ENCODE peak calls at places on chromosomes 6 and 20, in ten cellular contexts. E is uterus, C is breast epithelium, Q is pancreas, T is PC-3, V is spleen, I is A549, M is fibroblast of lung, W is body of pancreas, Y is IMR-90. G is an unnamed sample.
A peak's percentile ranks its signal among the peaks of the same experiment; 100 is the strongest.

GRCh38 chr20:38612921-38613320 is 11.3 kb downstream of the ARHGAP40 start:
- DNase-seq in W (no peak), T (no peak), Q (no peak), Y (no peak), I (no peak), M (no peak), C (no peak), V (no peak), E (no peak), G (no peak)

GRCh38 chr6:22717906-22718305 is 148.5 kb downstream of the HDGFL1 start:
- DNase-seq in Q (peak; percentile 47), C (no peak), W (peak; percentile 27), I (no peak), Y (no peak), E (peak; percentile 57), M (no peak), V (no peak), T (peak; percentile 22), G (no peak)

GRCh38 chr20:57560554-57561355 is at the start of gene PCK1:
- DNase-seq in T (peak; percentile 40), V (peak; percentile 64), C (no peak), I (peak; percentile 40), M (no peak), Q (peak; percentile 60), Y (peak; percentile 1), E (peak; percentile 65), W (peak; percentile 82), G (no peak)

GRCh38 chr6:84653027-84653551 is 111.3 kb downstream of the TBX18 start:
- DNase-seq in W (no peak), Y (no peak), M (no peak), T (no peak), V (no peak), Q (no peak), E (no peak), I (no peak), C (no peak), G (no peak)

GRCh38 chr6:167669870-167670802 is 156.6 kb upstream of the AFDN start:
- DNase-seq in T (no peak), E (no peak), C (no peak), V (peak; percentile 64), W (no peak), Q (no peak), Y (no peak), I (no peak), M (no peak), G (no peak)

GRCh38 chr6:129135421-129135820 is 252.5 kb downstream of the LAMA2 start:
- DNase-seq in Y (no peak), V (no peak), E (no peak), Q (no peak), C (no peak), I (no peak), T (no peak), W (no peak), M (no peak), G (no peak)

GRCh38 chr6:131694832-131695426 is 6.3 kb downstream of the OR2A4 start:
- DNase-seq in W (peak; percentile 45), Y (peak; percentile 79), M (peak; percentile 58), C (no peak), Q (peak; percentile 18), E (peak; percentile 62), V (no peak), T (peak; percentile 77), I (peak; percentile 54), G (no peak)

GRCh38 chr6:92779758-92780157 is 639.6 kb downstream of the EPHA7 start:
- DNase-seq in T (peak; percentile 83), M (peak; percentile 70), Y (peak; percentile 63), V (no peak), E (peak; percentile 47), Q (peak; percentile 17), W (peak; percentile 4), I (no peak), C (no peak), G (no peak)

GRCh38 chr20:24448170-24448569 is 21.3 kb upstream of the SYNDIG1 start:
- DNase-seq in M (no peak), V (no peak), C (no peak), I (no peak), Y (no peak), Q (no peak), W (no peak), E (no peak), T (no peak), G (no peak)
- TF ChIP-seq CTCF in M (no peak), V (no peak), C (no peak), I (no peak), Y (no peak), Q (no peak), W (no peak), E (no peak), T (no peak), G (no peak)

DNA sequence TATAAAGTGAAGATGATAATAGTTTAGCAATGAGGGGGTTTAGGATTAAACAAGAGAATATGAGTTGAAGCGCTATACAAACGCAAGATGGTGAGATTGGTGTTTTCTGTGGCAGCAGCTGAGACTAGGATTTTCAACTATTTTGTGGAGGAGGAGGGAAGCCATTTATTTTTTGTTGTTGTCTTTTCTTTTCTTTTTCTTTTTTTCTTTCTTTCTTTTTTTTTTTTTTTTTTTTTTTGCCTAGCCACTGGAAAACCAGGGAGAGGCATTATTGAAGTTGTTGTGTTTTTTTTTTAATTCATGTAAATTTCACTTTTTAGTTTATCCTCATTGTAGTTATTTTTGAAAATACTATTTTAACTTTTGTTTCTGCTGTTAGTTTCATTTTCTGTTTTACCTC is 15.9 kb downstream of the PARD6B start:
- DNase-seq in E (no peak), W (no peak), V (no peak), M (no peak), Q (no peak), Y (no peak), C (no peak), I (no peak), T (no peak), G (no peak)
- H3K4me1 ChIP-seq in E (peaks cover 3% of the 10 kb centered on the region), W (peaks cover 74% of the 10 kb centered on the region), V (peaks cover 7% of the 10 kb centered on the region), M (peaks cover 5% of the 10 kb centered on the region), Q (peaks cover 42% of the 10 kb centered on the region), Y (peaks cover 11% of the 10 kb centered on the region), C (no peaks in the 10 kb centered on the region), I (peaks cover 72% of the 10 kb centered on the region), T (peaks cover 45% of the 10 kb centered on the region), G (no peaks in the 10 kb centered on the region)

GRCh38 chr20:61789329-61789728 is 276.4 kb downstream of the TAF4 start:
- DNase-seq in M (peak; percentile 15), V (no peak), C (peak; percentile 41), I (no peak), Y (no peak), E (no peak), Q (no peak), W (no peak), T (no peak), G (no peak)

GRCh38 chr20:61788343-61788742 is 277.3 kb downstream of the TAF4 start:
- DNase-seq in C (no peak), V (no peak), T (no peak), I (no peak), E (no peak), Y (no peak), W (no peak), Q (no peak), M (no peak), G (no peak)

GRCh38 chr20:61795669-61796630 is 269.7 kb downstream of the TAF4 start:
- DNase-seq in M (no peak), Q (no peak), T (no peak), I (no peak), Y (no peak), W (no peak), V (no peak), C (no peak), E (no peak), G (no peak)

GRCh38 chr20:61790116-61790827 is 275.4 kb downstream of the TAF4 start:
- DNase-seq in I (no peak), E (no peak), W (no peak), M (no peak), V (no peak), C (no peak), Y (no peak), Q (no peak), T (no peak), G (no peak)

DNA sequence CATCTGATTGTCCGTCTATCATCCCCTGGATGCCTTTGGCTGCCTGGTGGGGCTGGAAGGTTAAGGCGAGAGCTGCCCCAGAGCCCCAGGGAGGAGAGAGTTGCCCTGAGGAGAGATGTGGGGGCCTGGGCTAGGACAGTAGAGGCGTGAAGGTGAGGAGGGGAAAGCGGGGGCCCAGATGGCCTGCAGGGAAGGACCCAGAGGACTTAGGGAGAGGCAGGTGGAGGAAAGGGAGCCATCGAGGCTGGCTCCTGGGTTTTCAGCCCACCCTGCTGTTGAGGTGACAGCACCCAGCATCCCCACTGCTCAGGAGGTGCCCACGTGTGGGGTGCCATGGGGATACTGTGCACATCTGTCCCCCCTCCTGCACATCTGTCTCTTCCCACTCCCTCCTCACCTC is 273.7 kb downstream of the TAF4 start:
- DNase-seq in I (no peak), M (no peak), E (no peak), C (no peak), W (no peak), T (no peak), V (no peak), Y (no peak), Q (no peak), G (no peak)
- H3K27ac ChIP-seq in I (no peak overlapping the region), M (no peak overlapping the region), E (no peak overlapping the region), C (no peak overlapping the region), W (no peak overlapping the region), T (no peak overlapping the region), V (no peak overlapping the region), Y (no peak overlapping the region), Q (no peak overlapping the region), G (no peak overlapping the region)

GRCh38 chr20:3712279-3712873 is at the start of gene SIGLEC1:
- DNase-seq in C (no peak), Y (no peak), T (no peak), E (no peak), I (no peak), Q (peak; percentile 66), M (no peak), V (peak; percentile 85), W (peak; percentile 78), G (no peak)

GRCh38 chr20:3714092-3714491 is 1.7 kb upstream of the SIGLEC1 start:
- DNase-seq in I (no peak), M (no peak), T (no peak), V (no peak), E (no peak), C (no peak), Y (no peak), Q (no peak), W (peak; percentile 53), G (no peak)

GRCh38 chr20:3720068-3720467 is 7.7 kb upstream of the SIGLEC1 start:
- DNase-seq in E (no peak), I (no peak), C (no peak), Q (no peak), M (no peak), T (no peak), W (no peak), V (no peak), Y (no peak), G (no peak)

GRCh38 chr20:3719046-3719445 is 6.6 kb upstream of the SIGLEC1 start:
- DNase-seq in Q (no peak), E (no peak), W (no peak), Y (no peak), M (no peak), T (no peak), V (no peak), I (no peak), C (no peak), G (no peak)

DNA sequence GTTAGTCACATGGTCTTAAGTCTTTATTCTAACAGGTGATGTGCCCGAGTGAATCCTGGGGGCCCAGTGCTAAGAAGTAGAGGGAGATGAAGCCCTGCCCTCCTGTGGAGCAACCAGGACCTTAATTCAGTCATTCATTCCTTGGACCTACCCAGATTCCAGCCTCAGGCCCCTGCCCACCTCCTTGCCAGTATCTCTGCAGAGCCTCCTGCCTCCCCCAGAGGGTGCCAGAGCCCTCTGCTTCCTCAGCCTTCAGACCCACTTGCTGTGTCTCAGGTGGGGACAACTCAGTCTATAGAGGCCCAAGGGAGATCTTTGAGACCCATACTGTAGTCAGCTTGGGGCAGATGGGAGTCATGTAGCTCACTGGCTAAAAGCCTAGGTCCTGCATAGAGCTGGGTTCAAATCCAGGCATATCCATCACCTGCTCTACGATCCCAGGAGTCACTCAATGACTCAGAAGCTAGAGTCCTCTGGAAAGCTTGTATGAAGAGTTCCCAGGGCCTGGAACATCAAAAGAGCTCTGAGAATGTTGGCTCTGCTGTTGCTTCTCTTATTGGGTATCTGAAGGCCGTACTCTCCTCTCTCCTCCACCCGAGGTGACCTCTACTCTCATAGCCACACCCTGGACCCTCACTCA is 3.9 kb upstream of the SIGLEC1 start:
- DNase-seq in M (peak; percentile 34), E (peak; percentile 44), W (peak; percentile 23), C (no peak), I (peak; percentile 73), Y (peak; percentile 37), Q (no peak), V (no peak), T (peak; percentile 64), G (no peak)
- TF ChIP-seq CTCF in M (peak; percentile 74), E (peak; percentile 45), W (peak; percentile 52), C (peak; percentile 22), I (peak; percentile 68), Y (peak; percentile 63), Q (peak; percentile 25), V (peak; percentile 58), T (peak; percentile 92), G (peak; percentile 27)

G was measured in thoracic aorta.